ENCODE peak calls at places on chromosome 6, in nine cellular contexts. N is activated effector memory CD4-positive, alpha-beta T cell treated with Interleukin-2 at 50 U/mL for 16 hours; K is choroid plexus epithelial cell; Z is activated CD8-positive, alpha-beta T cell treated with anti-CD3 and anti-CD28 coated beads, Interleukin-2, amount 10 ng/mL, durations not matched to agents 7 days and 5 days; H is naive thymus-derived CD8-positive, alpha-beta T cell; G is fibroblast of pulmonary artery; C is naive thymus-derived CD4-positive, alpha-beta T cell; I is stimulated activated CD8-positive, alpha-beta memory T cell treated with anti-CD3 and anti-CD28 coated beads, Interleukin-15, amount 100 ng/mL, for 24 hours; A is Kasumi-1. J is an unnamed sample.
A peak's percentile ranks its signal among the peaks of the same experiment; 100 is the strongest.

GRCh38 chr6:34459899-34460593 is 5.8 kb upstream of the PACSIN1 start:
- DNase-seq in K (peak; percentile 75), C (peak; percentile 55), G (peak; percentile 69), Z (peak; percentile 67), I (no peak), A (peak; percentile 71), H (peak; percentile 40), N (peak; percentile 18), J (no peak)

GRCh38 chr6:80440496-80441160 is 334.2 kb downstream of the BCKDHB start:
- DNase-seq in I (no peak), N (no peak), H (no peak), C (no peak), Z (no peak), G (no peak), A (no peak), K (no peak), J (no peak)

GRCh38 chr6:51854876-51855275 is 232.5 kb downstream of the PKHD1 start:
- DNase-seq in N (no peak), K (no peak), I (no peak), G (no peak), H (no peak), C (no peak), Z (no peak), A (no peak), J (peak; percentile 48)

GRCh38 chr6:46199387-46199786 is 28.6 kb upstream of the ENPP5 start:
- DNase-seq in C (no peak), Z (no peak), N (no peak), I (no peak), K (no peak), G (peak; percentile 84), H (no peak), A (no peak), J (no peak)

GRCh38 chr6:40874495-40874894 is 164.5 kb downstream of the UNC5CL start:
- DNase-seq in I (no peak), N (no peak), G (no peak), H (no peak), K (peak; percentile 3), C (no peak), A (no peak), Z (no peak), J (peak; percentile 58)

GRCh38 chr6:40640591-40641293 is 53.6 kb upstream of the LRFN2 start:
- DNase-seq in I (no peak), Z (peak; percentile 66), C (peak; percentile 44), N (no peak), K (peak; percentile 21), A (peak; percentile 18), G (peak; percentile 1), H (peak; percentile 4), J (no peak)

GRCh38 chr6:81331526-81331925 is 421.0 kb downstream of the TENT5A start:
- DNase-seq in A (no peak), K (peak; percentile 2), C (no peak), N (no peak), G (peak; percentile 14), I (no peak), H (no peak), Z (no peak), J (no peak)

GRCh38 chr6:107711953-107712522 is 112.1 kb downstream of the SCML4 start:
- DNase-seq in A (no peak), Z (no peak), C (no peak), K (no peak), H (no peak), G (no peak), I (no peak), N (no peak), J (no peak)

GRCh38 chr6:13261464-13261994 is 66.8 kb downstream of the TBC1D7 start:
- DNase-seq in G (no peak), N (no peak), H (no peak), K (no peak), A (peak; percentile 88), Z (peak; percentile 41), C (peak; percentile 35), I (no peak), J (no peak)